ENCODE peak calls at places on chromosomes 6 and 20, in five cellular contexts. One of them, this sample, is unnamed.

GRCh38 chr6:42702200-42702599 is 20.2 kb downstream of the PRPH2 start:
- DNase-seq in GM12878: no peak
- DNase-seq in HepG2: peak; percentile 27
- DNase-seq in H1: no peak
- DNase-seq in K562: no peak
- DNase-seq in this sample: no peak

GRCh38 chr6:43890197-43891062 is 120.4 kb downstream of the VEGFA start:
- DNase-seq in GM12878: no peak
- DNase-seq in HepG2: no peak
- DNase-seq in H1: no peak
- DNase-seq in K562: no peak
- DNase-seq in this sample: peak; percentile 8

GRCh38 chr6:26025047-26025893 is 62.0 kb upstream of the HFE start:
- DNase-seq in GM12878: no peak
- DNase-seq in HepG2: peak; percentile 63
- DNase-seq in H1: no peak
- DNase-seq in K562: peak; percentile 55
- DNase-seq in this sample: no peak

GRCh38 chr20:25299801-25300200 is 51.9 kb downstream of the PYGB start:
- DNase-seq in GM12878: no peak
- DNase-seq in HepG2: no peak
- DNase-seq in H1: no peak
- DNase-seq in K562: no peak
- DNase-seq in this sample: no peak

GRCh38 chr6:105759946-105760345 is 326.2 kb upstream of the PRDM1 start:
- DNase-seq in GM12878: no peak
- DNase-seq in HepG2: no peak
- DNase-seq in H1: no peak
- DNase-seq in K562: no peak
- DNase-seq in this sample: no peak

GRCh38 chr20:52219441-52219840 is 27.9 kb upstream of the ZFP64 start:
- DNase-seq in GM12878: no peak
- DNase-seq in HepG2: peak; percentile 37
- DNase-seq in H1: no peak
- DNase-seq in K562: no peak
- DNase-seq in this sample: peak; percentile 67

GRCh38 chr6:118719351-118720124 is 68.1 kb upstream of the CEP85L start:
- DNase-seq in GM12878: no peak
- DNase-seq in HepG2: no peak
- DNase-seq in H1: no peak
- DNase-seq in K562: no peak
- DNase-seq in this sample: no peak

GRCh38 chr20:32179515-32179914 is 28.0 kb downstream of the PLAGL2 start:
- DNase-seq in GM12878: no peak
- DNase-seq in HepG2: no peak
- DNase-seq in H1: no peak
- DNase-seq in K562: no peak
- DNase-seq in this sample: no peak

GRCh38 chr6:39831701-39832100 is 39.5 kb downstream of the DAAM2 start:
- DNase-seq in GM12878: no peak
- DNase-seq in HepG2: no peak
- DNase-seq in H1: no peak
- DNase-seq in K562: no peak
- DNase-seq in this sample: no peak

GRCh38 chr20:21518292-21518991 is 4.6 kb upstream of the NKX2-2 start:
- DNase-seq in GM12878: no peak
- DNase-seq in HepG2: no peak
- DNase-seq in H1: peak; percentile 60
- DNase-seq in K562: peak; percentile 35
- DNase-seq in this sample: peak; percentile 34

GRCh38 chr20:31706607-31707257 is 15.9 kb downstream of the BCL2L1 start:
- DNase-seq in GM12878: no peak
- DNase-seq in HepG2: peak; percentile 97
- DNase-seq in H1: no peak
- DNase-seq in K562: peak; percentile 83
- DNase-seq in this sample: no peak

GRCh38 chr6:148869589-148869988 is 122.8 kb downstream of the UST start:
- DNase-seq in GM12878: no peak
- DNase-seq in HepG2: no peak
- DNase-seq in H1: no peak
- DNase-seq in K562: no peak
- DNase-seq in this sample: no peak

GRCh38 chr20:31497838-31498540 is 16.3 kb upstream of the HM13 start:
- DNase-seq in GM12878: no peak
- DNase-seq in HepG2: no peak
- DNase-seq in H1: no peak
- DNase-seq in K562: peak; percentile 58
- DNase-seq in this sample: peak; percentile 78

GRCh38 chr20:41365785-41366545 is 653 bp downstream of the EMILIN3 start:
- DNase-seq in GM12878: no peak
- DNase-seq in HepG2: no peak
- DNase-seq in H1: peak; percentile 69
- DNase-seq in K562: no peak
- DNase-seq in this sample: peak; percentile 61

GRCh38 chr20:36644713-36645109 is 1.3 kb downstream of the SLA2 start:
- DNase-seq in GM12878: no peak
- DNase-seq in HepG2: no peak
- DNase-seq in H1: no peak
- DNase-seq in K562: no peak
- DNase-seq in this sample: no peak

GRCh38 chr20:17960927-17961599 is 7.5 kb downstream of the SNX5 start:
- DNase-seq in GM12878: no peak
- DNase-seq in HepG2: peak; percentile 91
- DNase-seq in H1: no peak
- DNase-seq in K562: no peak
- DNase-seq in this sample: no peak

GRCh38 chr20:17964073-17964472 is 4.5 kb downstream of the SNX5 start:
- DNase-seq in GM12878: no peak
- DNase-seq in HepG2: no peak
- DNase-seq in H1: no peak
- DNase-seq in K562: no peak
- DNase-seq in this sample: no peak

GRCh38 chr20:17963114-17963897 is 5.3 kb downstream of the SNX5 start:
- DNase-seq in GM12878: no peak
- DNase-seq in HepG2: no peak
- DNase-seq in H1: no peak
- DNase-seq in K562: no peak
- DNase-seq in this sample: no peak

GRCh38 chr20:17959257-17959627 is 9.4 kb downstream of the SNX5 start:
- DNase-seq in GM12878: no peak
- DNase-seq in HepG2: no peak
- DNase-seq in H1: no peak
- DNase-seq in K562: no peak
- DNase-seq in this sample: no peak

DNA sequence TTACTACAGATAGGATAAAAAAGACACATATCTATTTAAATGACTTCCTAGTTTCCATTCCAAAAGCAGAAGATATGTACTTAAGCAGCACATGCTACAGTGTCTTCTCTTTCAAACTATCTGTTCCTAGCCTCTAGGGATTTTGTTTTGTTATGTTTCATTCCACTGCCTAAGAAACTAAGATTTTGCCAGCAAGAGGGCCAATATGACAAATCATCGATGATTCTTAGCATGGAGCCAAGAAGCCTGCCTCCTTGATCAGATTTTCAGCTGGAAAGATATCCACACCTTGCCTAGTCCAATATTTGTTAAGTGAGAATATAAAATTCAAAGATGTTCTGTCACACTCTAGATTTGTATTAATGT is 7.0 kb downstream of the SNX5 start:
- DNase-seq in GM12878: no peak
- DNase-seq in HepG2: no peak
- DNase-seq in H1: no peak
- DNase-seq in K562: no peak
- DNase-seq in this sample: no peak
- H3K4me3 ChIP-seq in GM12878: peak overlapping the region; percentile 86
- H3K4me3 ChIP-seq in HepG2: peak overlapping the region; percentile 58
- H3K4me3 ChIP-seq in H1: no peak overlapping the region
- H3K4me3 ChIP-seq in K562: no peak overlapping the region
- H3K4me3 ChIP-seq in this sample: peak overlapping the region; percentile 27

GRCh38 chr6:159343709-159344108 is 174.5 kb downstream of the FNDC1 start:
- DNase-seq in GM12878: no peak
- DNase-seq in HepG2: no peak
- DNase-seq in H1: no peak
- DNase-seq in K562: no peak
- DNase-seq in this sample: no peak
- TF ChIP-seq CREB1 in GM12878: no peak
- TF ChIP-seq CREB1 in HepG2: no peak
- TF ChIP-seq CREB1 in H1: no peak
- TF ChIP-seq CREB1 in K562: no peak
- TF ChIP-seq CREB1 in this sample: no peak

DNA sequence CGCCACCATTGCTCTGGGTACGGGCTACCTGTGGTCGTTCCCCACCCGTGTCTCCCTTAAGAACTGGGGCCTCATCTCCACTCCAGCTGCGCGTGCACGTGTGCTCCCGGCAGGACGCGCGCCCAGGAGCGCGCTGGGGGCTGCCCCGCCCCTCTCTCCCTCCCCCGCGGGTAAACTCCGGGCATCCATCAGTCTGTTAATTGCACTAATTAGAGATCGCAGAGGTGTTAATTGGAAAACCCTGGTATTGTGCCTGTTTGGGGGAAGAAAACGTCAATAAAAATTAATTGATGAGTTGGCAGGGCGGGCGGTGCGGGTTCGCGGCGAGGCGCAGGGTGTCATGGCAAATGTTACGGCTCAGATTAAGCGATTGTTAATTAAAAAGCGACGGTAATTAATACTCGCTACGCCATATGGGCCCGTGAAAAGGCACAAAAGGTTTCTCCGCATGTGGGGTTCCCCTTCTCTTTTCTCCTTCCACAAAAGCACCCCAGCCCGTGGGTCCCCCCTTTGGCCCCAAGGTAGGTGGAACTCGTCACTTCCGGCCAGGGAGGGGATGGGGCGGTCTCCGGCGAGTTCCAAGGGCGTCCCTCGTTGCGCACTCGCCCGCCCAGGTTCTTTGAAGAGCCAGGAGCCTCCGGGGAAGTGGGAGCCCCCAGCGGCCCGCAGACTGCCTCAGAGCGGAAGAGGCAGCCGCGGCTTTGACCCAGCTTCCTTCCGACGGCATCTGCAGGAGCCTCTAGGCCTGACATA is 14.4 kb downstream of the FOXP4 start:
- DNase-seq in GM12878: no peak
- DNase-seq in HepG2: no peak
- DNase-seq in H1: peak; percentile 80
- DNase-seq in K562: no peak
- DNase-seq in this sample: peak; percentile 92
- H3K4me3 ChIP-seq in GM12878: peak overlapping the region; percentile 53
- H3K4me3 ChIP-seq in HepG2: no peak overlapping the region
- H3K4me3 ChIP-seq in H1: peak overlapping the region; percentile 56
- H3K4me3 ChIP-seq in K562: no peak overlapping the region
- H3K4me3 ChIP-seq in this sample: peak overlapping the region; percentile 88

DNA sequence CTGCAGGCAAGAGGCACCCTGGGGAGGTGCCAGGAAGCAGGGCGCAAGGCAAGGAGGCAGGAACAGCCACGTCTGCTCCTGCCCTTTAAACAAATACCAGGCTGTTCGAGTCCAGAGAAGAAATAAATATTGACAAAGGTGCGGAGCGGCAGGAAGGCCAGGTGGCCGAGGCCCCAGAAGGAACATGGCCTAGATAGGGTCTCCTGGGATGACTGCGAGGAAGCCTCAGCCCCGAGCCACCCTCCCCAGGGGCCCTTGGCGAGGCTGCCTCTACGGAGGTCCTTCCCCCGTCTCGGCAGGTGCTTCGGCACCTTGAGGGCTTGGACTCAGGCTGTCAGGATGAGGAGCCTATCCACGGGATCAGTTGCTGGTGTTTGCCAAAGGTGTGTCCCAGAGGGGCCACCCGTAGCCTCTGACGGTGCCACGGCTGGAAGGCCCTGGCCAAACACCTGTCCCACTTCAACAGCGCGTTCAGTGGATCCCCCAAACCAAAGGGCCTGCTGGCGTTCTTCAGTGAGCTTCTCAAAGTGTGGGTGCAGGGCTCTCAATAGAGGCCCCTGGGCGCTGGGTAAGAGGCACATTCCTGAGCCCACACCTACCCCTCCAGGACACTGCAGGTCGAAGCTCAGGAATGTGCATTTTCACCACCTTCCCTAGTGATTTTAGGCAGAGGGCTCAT is 39.8 kb downstream of the SNX5 start:
- DNase-seq in GM12878: no peak
- DNase-seq in HepG2: no peak
- DNase-seq in H1: no peak
- DNase-seq in K562: no peak
- DNase-seq in this sample: peak; percentile 62
- TF ChIP-seq CREB1 in GM12878: no peak
- TF ChIP-seq CREB1 in HepG2: no peak
- TF ChIP-seq CREB1 in H1: no peak
- TF ChIP-seq CREB1 in K562: no peak
- TF ChIP-seq CREB1 in this sample: no peak

GRCh38 chr6:90584636-90585255 is 2.1 kb downstream of the MAP3K7 start:
- DNase-seq in GM12878: no peak
- DNase-seq in HepG2: no peak
- DNase-seq in H1: no peak
- DNase-seq in K562: no peak
- DNase-seq in this sample: no peak
- H3K4me3 ChIP-seq in GM12878: peak overlapping the region; percentile 77
- H3K4me3 ChIP-seq in HepG2: peak overlapping the region; percentile 97
- H3K4me3 ChIP-seq in H1: no peak overlapping the region
- H3K4me3 ChIP-seq in K562: peak overlapping the region; percentile 98
- H3K4me3 ChIP-seq in this sample: peak overlapping the region; percentile 90

GRCh38 chr6:166778046-166778445 is 151.0 kb upstream of the RPS6KA2 start:
- DNase-seq in GM12878: no peak
- DNase-seq in HepG2: no peak
- DNase-seq in H1: no peak
- DNase-seq in K562: no peak
- DNase-seq in this sample: no peak
- TF ChIP-seq CREB1 in GM12878: no peak
- TF ChIP-seq CREB1 in HepG2: no peak
- TF ChIP-seq CREB1 in H1: no peak
- TF ChIP-seq CREB1 in K562: no peak
- TF ChIP-seq CREB1 in this sample: no peak

DNA sequence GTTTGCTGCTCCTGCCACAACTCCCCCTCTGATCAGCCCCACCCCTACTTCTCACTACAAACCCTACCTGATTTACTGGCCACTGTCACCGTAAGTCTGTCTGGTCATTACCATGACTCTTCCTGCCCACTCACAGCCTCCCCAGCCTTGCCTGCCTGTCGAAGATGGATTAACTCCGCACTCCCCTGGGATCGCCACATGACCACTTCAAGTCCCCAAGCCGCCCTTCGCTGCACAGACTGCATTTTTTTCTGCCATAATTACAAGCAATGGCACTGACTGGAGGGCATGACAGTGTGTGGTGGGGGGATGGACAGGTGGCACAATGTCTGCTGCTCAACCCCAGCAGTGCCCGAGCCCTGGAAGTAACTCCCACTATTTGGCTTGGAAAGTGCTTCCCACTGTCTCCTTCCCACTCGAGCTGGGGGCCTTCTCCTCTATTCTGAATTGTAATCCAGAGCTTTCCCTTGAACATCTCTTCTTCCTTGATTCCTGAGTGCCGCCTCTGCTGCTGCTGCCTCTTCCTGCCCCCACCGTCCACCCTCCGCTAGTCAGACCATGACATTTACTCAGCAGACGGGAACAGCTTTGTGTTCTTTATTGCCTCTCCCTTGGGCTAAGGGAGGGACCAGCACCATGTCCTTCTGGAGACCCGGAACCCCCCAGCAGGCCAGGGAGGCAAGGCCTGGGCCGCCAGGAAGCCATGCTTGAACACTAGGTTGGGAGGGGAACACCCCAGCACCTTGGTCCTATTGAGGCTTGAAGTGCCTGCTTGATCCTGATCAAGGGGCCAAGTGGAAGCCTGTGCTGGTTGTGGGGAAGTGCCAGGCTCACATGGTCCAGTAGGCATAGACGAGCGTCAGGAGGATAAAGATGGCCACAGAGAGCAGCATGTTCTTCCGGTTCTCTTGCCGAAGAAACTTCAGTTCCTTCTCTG is 17.1 kb downstream of the CCDC167 start:
- DNase-seq in GM12878: no peak
- DNase-seq in HepG2: no peak
- DNase-seq in H1: no peak
- DNase-seq in K562: no peak
- DNase-seq in this sample: no peak
- H3K4me3 ChIP-seq in GM12878: no peak overlapping the region
- H3K4me3 ChIP-seq in HepG2: no peak overlapping the region
- H3K4me3 ChIP-seq in H1: no peak overlapping the region
- H3K4me3 ChIP-seq in K562: no peak overlapping the region
- H3K4me3 ChIP-seq in this sample: no peak overlapping the region

This sample was measured in GM23338.